ENCODE peak calls at places on chromosomes 16 and 17, in nine cellular contexts. One of them, this sample, is unnamed. For H3K4me1, the result is how much of the 10 kb centered on the place peaks cover.

GRCh38 chr16:50839920-50840729 is 98.2 kb downstream of the CYLD start:
- DNase-seq in endothelial cell of umbilical vein: no peak
- DNase-seq in suprapubic skin: no peak
- DNase-seq in testis: no peak
- DNase-seq in colonic mucosa: no peak
- DNase-seq in H1: no peak
- DNase-seq in body of pancreas: no peak
- DNase-seq in IMR-90: no peak
- DNase-seq in RWPE2: no peak
- DNase-seq in this sample: no peak

GRCh38 chr17:67421869-67422273 is 44.8 kb downstream of the PITPNC1 start:
- DNase-seq in endothelial cell of umbilical vein: peak
- DNase-seq in suprapubic skin: no peak
- DNase-seq in testis: no peak
- DNase-seq in colonic mucosa: peak
- DNase-seq in H1: no peak
- DNase-seq in body of pancreas: peak
- DNase-seq in IMR-90: peak
- DNase-seq in RWPE2: peak
- DNase-seq in this sample: no peak

GRCh38 chr17:21573961-21574610 is 118.2 kb upstream of the KCNJ18 start:
- DNase-seq in endothelial cell of umbilical vein: peak
- DNase-seq in suprapubic skin: no peak
- DNase-seq in testis: peak
- DNase-seq in colonic mucosa: peak
- DNase-seq in H1: no peak
- DNase-seq in body of pancreas: peak
- DNase-seq in IMR-90: peak
- DNase-seq in RWPE2: no peak
- DNase-seq in this sample: no peak

GRCh38 chr17:48459070-48459469 is 29.1 kb upstream of the SKAP1 start:
- DNase-seq in endothelial cell of umbilical vein: no peak
- DNase-seq in suprapubic skin: no peak
- DNase-seq in testis: no peak
- DNase-seq in colonic mucosa: no peak
- DNase-seq in H1: no peak
- DNase-seq in body of pancreas: no peak
- DNase-seq in IMR-90: no peak
- DNase-seq in RWPE2: no peak
- DNase-seq in this sample: no peak

GRCh38 chr17:82449136-82449882 is 1.2 kb downstream of the CYBC1 start:
- DNase-seq in endothelial cell of umbilical vein: no peak
- DNase-seq in suprapubic skin: peak
- DNase-seq in testis: peak
- DNase-seq in colonic mucosa: no peak
- DNase-seq in H1: no peak
- DNase-seq in body of pancreas: no peak
- DNase-seq in IMR-90: no peak
- DNase-seq in RWPE2: no peak
- DNase-seq in this sample: no peak

GRCh38 chr16:82848013-82848412 is 221.2 kb downstream of the CDH13 start:
- DNase-seq in endothelial cell of umbilical vein: no peak
- DNase-seq in suprapubic skin: no peak
- DNase-seq in testis: no peak
- DNase-seq in colonic mucosa: no peak
- DNase-seq in H1: no peak
- DNase-seq in body of pancreas: no peak
- DNase-seq in IMR-90: no peak
- DNase-seq in RWPE2: no peak
- DNase-seq in this sample: no peak

GRCh38 chr16:12398029-12398735 is 405.5 kb downstream of the CPPED1 start:
- DNase-seq in endothelial cell of umbilical vein: no peak
- DNase-seq in suprapubic skin: no peak
- DNase-seq in testis: no peak
- DNase-seq in colonic mucosa: no peak
- DNase-seq in H1: no peak
- DNase-seq in body of pancreas: no peak
- DNase-seq in IMR-90: peak
- DNase-seq in RWPE2: no peak
- DNase-seq in this sample: no peak

GRCh38 chr17:58577696-58578095 is 63.3 kb upstream of the MTMR4 start:
- DNase-seq in endothelial cell of umbilical vein: peak
- DNase-seq in suprapubic skin: peak
- DNase-seq in testis: peak
- DNase-seq in colonic mucosa: peak
- DNase-seq in H1: no peak
- DNase-seq in body of pancreas: peak
- DNase-seq in IMR-90: peak
- DNase-seq in RWPE2: no peak
- DNase-seq in this sample: no peak

GRCh38 chr16:1863681-1864460 is 8.1 kb downstream of the MEIOB start:
- DNase-seq in endothelial cell of umbilical vein: peak
- DNase-seq in suprapubic skin: no peak
- DNase-seq in testis: no peak
- DNase-seq in colonic mucosa: no peak
- DNase-seq in H1: no peak
- DNase-seq in body of pancreas: peak
- DNase-seq in IMR-90: peak
- DNase-seq in RWPE2: no peak
- DNase-seq in this sample: no peak

GRCh38 chr17:77182773-77183172 is 42.0 kb downstream of the SEC14L1 start:
- DNase-seq in endothelial cell of umbilical vein: no peak
- DNase-seq in suprapubic skin: no peak
- DNase-seq in testis: no peak
- DNase-seq in colonic mucosa: no peak
- DNase-seq in H1: no peak
- DNase-seq in body of pancreas: no peak
- DNase-seq in IMR-90: no peak
- DNase-seq in RWPE2: no peak
- DNase-seq in this sample: no peak

GRCh38 chr16:56997931-56998330 is 8.6 kb downstream of the NLRC5 start:
- DNase-seq in endothelial cell of umbilical vein: no peak
- DNase-seq in suprapubic skin: no peak
- DNase-seq in testis: no peak
- DNase-seq in colonic mucosa: no peak
- DNase-seq in H1: no peak
- DNase-seq in body of pancreas: no peak
- DNase-seq in IMR-90: no peak
- DNase-seq in RWPE2: no peak
- DNase-seq in this sample: no peak

GRCh38 chr16:80092686-80093085 is 448.1 kb upstream of the DYNLRB2 start:
- DNase-seq in endothelial cell of umbilical vein: no peak
- DNase-seq in suprapubic skin: no peak
- DNase-seq in testis: no peak
- DNase-seq in colonic mucosa: no peak
- DNase-seq in H1: no peak
- DNase-seq in body of pancreas: no peak
- DNase-seq in IMR-90: no peak
- DNase-seq in RWPE2: no peak
- DNase-seq in this sample: no peak

GRCh38 chr17:43900183-43900857 is 7.0 kb downstream of the MPP2 start:
- DNase-seq in endothelial cell of umbilical vein: peak
- DNase-seq in suprapubic skin: peak
- DNase-seq in testis: peak
- DNase-seq in colonic mucosa: peak
- DNase-seq in H1: no peak
- DNase-seq in body of pancreas: peak
- DNase-seq in IMR-90: peak
- DNase-seq in RWPE2: peak
- DNase-seq in this sample: no peak

GRCh38 chr17:51398647-51399046 is 138.3 kb downstream of the UTP18 start:
- DNase-seq in endothelial cell of umbilical vein: no peak
- DNase-seq in suprapubic skin: no peak
- DNase-seq in testis: no peak
- DNase-seq in colonic mucosa: no peak
- DNase-seq in H1: no peak
- DNase-seq in body of pancreas: no peak
- DNase-seq in IMR-90: no peak
- DNase-seq in RWPE2: no peak
- DNase-seq in this sample: no peak

GRCh38 chr17:42459983-42460300 is 1.3 kb downstream of the ATP6V0A1 start:
- DNase-seq in endothelial cell of umbilical vein: peak
- DNase-seq in suprapubic skin: no peak
- DNase-seq in testis: no peak
- DNase-seq in colonic mucosa: no peak
- DNase-seq in H1: no peak
- DNase-seq in body of pancreas: no peak
- DNase-seq in IMR-90: peak
- DNase-seq in RWPE2: no peak
- DNase-seq in this sample: no peak

GRCh38 chr17:75430159-75430748 is 24.8 kb upstream of the GRB2 start:
- DNase-seq in endothelial cell of umbilical vein: no peak
- DNase-seq in suprapubic skin: no peak
- DNase-seq in testis: peak
- DNase-seq in colonic mucosa: no peak
- DNase-seq in H1: peak
- DNase-seq in body of pancreas: peak
- DNase-seq in IMR-90: peak
- DNase-seq in RWPE2: no peak
- DNase-seq in this sample: peak
- H3K27ac ChIP-seq in endothelial cell of umbilical vein: no peak
- H3K27ac ChIP-seq in suprapubic skin: no peak
- H3K27ac ChIP-seq in testis: no peak
- H3K27ac ChIP-seq in colonic mucosa: no peak
- H3K27ac ChIP-seq in H1: no peak
- H3K27ac ChIP-seq in body of pancreas: no peak
- H3K27ac ChIP-seq in IMR-90: peak
- H3K27ac ChIP-seq in RWPE2: no peak
- H3K27ac ChIP-seq in this sample: no peak

GRCh38 chr17:55267777-55268648 is 3.3 kb downstream of the HLF start:
- DNase-seq in endothelial cell of umbilical vein: no peak
- DNase-seq in suprapubic skin: no peak
- DNase-seq in testis: no peak
- DNase-seq in colonic mucosa: no peak
- DNase-seq in H1: no peak
- DNase-seq in body of pancreas: no peak
- DNase-seq in IMR-90: no peak
- DNase-seq in RWPE2: no peak
- DNase-seq in this sample: no peak

GRCh38 chr17:55264640-55265298 is at the start of gene HLF:
- DNase-seq in endothelial cell of umbilical vein: peak
- DNase-seq in suprapubic skin: peak
- DNase-seq in testis: peak
- DNase-seq in colonic mucosa: peak
- DNase-seq in H1: peak
- DNase-seq in body of pancreas: peak
- DNase-seq in IMR-90: peak
- DNase-seq in RWPE2: no peak
- DNase-seq in this sample: peak

GRCh38 chr17:55265434-55266021 is 768 bp downstream of the HLF start:
- DNase-seq in endothelial cell of umbilical vein: no peak
- DNase-seq in suprapubic skin: no peak
- DNase-seq in testis: peak
- DNase-seq in colonic mucosa: no peak
- DNase-seq in H1: no peak
- DNase-seq in body of pancreas: peak
- DNase-seq in IMR-90: no peak
- DNase-seq in RWPE2: no peak
- DNase-seq in this sample: no peak

GRCh38 chr17:55266958-55267688 is 2.4 kb downstream of the HLF start:
- DNase-seq in endothelial cell of umbilical vein: no peak
- DNase-seq in suprapubic skin: no peak
- DNase-seq in testis: no peak
- DNase-seq in colonic mucosa: no peak
- DNase-seq in H1: no peak
- DNase-seq in body of pancreas: no peak
- DNase-seq in IMR-90: no peak
- DNase-seq in RWPE2: no peak
- DNase-seq in this sample: no peak

GRCh38 chr17:55266051-55266957 is 1.5 kb downstream of the HLF start:
- DNase-seq in endothelial cell of umbilical vein: no peak
- DNase-seq in suprapubic skin: no peak
- DNase-seq in testis: peak
- DNase-seq in colonic mucosa: no peak
- DNase-seq in H1: no peak
- DNase-seq in body of pancreas: no peak
- DNase-seq in IMR-90: no peak
- DNase-seq in RWPE2: no peak
- DNase-seq in this sample: no peak
- H3K4me1 ChIP-seq in endothelial cell of umbilical vein: under half
- H3K4me1 ChIP-seq in suprapubic skin: under half
- H3K4me1 ChIP-seq in testis: under half
- H3K4me1 ChIP-seq in colonic mucosa: under half
- H3K4me1 ChIP-seq in H1: under half
- H3K4me1 ChIP-seq in body of pancreas: under half
- H3K4me1 ChIP-seq in IMR-90: under half
- H3K4me1 ChIP-seq in RWPE2: under half
- H3K4me1 ChIP-seq in this sample: under half

GRCh38 chr17:41190328-41190727 is 641 bp downstream of the KRTAP9-1 start:
- DNase-seq in endothelial cell of umbilical vein: no peak
- DNase-seq in suprapubic skin: no peak
- DNase-seq in testis: no peak
- DNase-seq in colonic mucosa: no peak
- DNase-seq in H1: no peak
- DNase-seq in body of pancreas: no peak
- DNase-seq in IMR-90: no peak
- DNase-seq in RWPE2: no peak
- DNase-seq in this sample: no peak
- H3K4me3 ChIP-seq in endothelial cell of umbilical vein: no peak
- H3K4me3 ChIP-seq in suprapubic skin: no peak
- H3K4me3 ChIP-seq in testis: no peak
- H3K4me3 ChIP-seq in colonic mucosa: no peak
- H3K4me3 ChIP-seq in H1: no peak
- H3K4me3 ChIP-seq in body of pancreas: no peak
- H3K4me3 ChIP-seq in IMR-90: no peak
- H3K4me3 ChIP-seq in RWPE2: no peak
- H3K4me3 ChIP-seq in this sample: no peak

GRCh38 chr17:1462164-1463112 is 6.4 kb upstream of the CRK start:
- DNase-seq in endothelial cell of umbilical vein: no peak
- DNase-seq in suprapubic skin: no peak
- DNase-seq in testis: no peak
- DNase-seq in colonic mucosa: no peak
- DNase-seq in H1: no peak
- DNase-seq in body of pancreas: no peak
- DNase-seq in IMR-90: no peak
- DNase-seq in RWPE2: no peak
- DNase-seq in this sample: no peak

GRCh38 chr17:1464186-1464585 is 8.2 kb upstream of the CRK start:
- DNase-seq in endothelial cell of umbilical vein: no peak
- DNase-seq in suprapubic skin: no peak
- DNase-seq in testis: no peak
- DNase-seq in colonic mucosa: no peak
- DNase-seq in H1: no peak
- DNase-seq in body of pancreas: no peak
- DNase-seq in IMR-90: no peak
- DNase-seq in RWPE2: no peak
- DNase-seq in this sample: no peak

GRCh38 chr17:1461193-1461944 is 5.3 kb upstream of the CRK start:
- DNase-seq in endothelial cell of umbilical vein: no peak
- DNase-seq in suprapubic skin: no peak
- DNase-seq in testis: no peak
- DNase-seq in colonic mucosa: no peak
- DNase-seq in H1: no peak
- DNase-seq in body of pancreas: no peak
- DNase-seq in IMR-90: no peak
- DNase-seq in RWPE2: no peak
- DNase-seq in this sample: no peak

GRCh38 chr17:1455748-1456599 is at the start of gene CRK:
- DNase-seq in endothelial cell of umbilical vein: peak
- DNase-seq in suprapubic skin: peak
- DNase-seq in testis: peak
- DNase-seq in colonic mucosa: peak
- DNase-seq in H1: peak
- DNase-seq in body of pancreas: peak
- DNase-seq in IMR-90: peak
- DNase-seq in RWPE2: peak
- DNase-seq in this sample: peak

GRCh38 chr17:1460233-1460632 is 4.2 kb upstream of the CRK start:
- DNase-seq in endothelial cell of umbilical vein: peak
- DNase-seq in suprapubic skin: peak
- DNase-seq in testis: no peak
- DNase-seq in colonic mucosa: peak
- DNase-seq in H1: no peak
- DNase-seq in body of pancreas: peak
- DNase-seq in IMR-90: no peak
- DNase-seq in RWPE2: no peak
- DNase-seq in this sample: no peak
- H3K27ac ChIP-seq in endothelial cell of umbilical vein: no peak
- H3K27ac ChIP-seq in suprapubic skin: peak
- H3K27ac ChIP-seq in testis: peak
- H3K27ac ChIP-seq in colonic mucosa: no peak
- H3K27ac ChIP-seq in H1: no peak
- H3K27ac ChIP-seq in body of pancreas: peak
- H3K27ac ChIP-seq in IMR-90: no peak
- H3K27ac ChIP-seq in RWPE2: peak
- H3K27ac ChIP-seq in this sample: no peak